ENCODE peak calls at places on chromosomes 6 and 20, in six cellular contexts. S is breast epithelium, F is IMR-90, J is psoas muscle, G is K562, L is PC-9. W is an unnamed sample.

GRCh38 chr6:33995046-33995872 is 150.6 kb downstream of the GRM4 start:
- DNase-seq in G (no peak), S (no peak), F (no peak), L (no peak), J (no peak), W (no peak)

GRCh38 chr20:51923611-51924010 is 121.3 kb upstream of the SALL4 start:
- DNase-seq in L (no peak), G (no peak), S (no peak), F (no peak), J (no peak), W (no peak)

GRCh38 chr6:166313255-166314070 is 5.3 kb upstream of the PRR18 start:
- DNase-seq in J (no peak), S (no peak), F (peak), L (no peak), G (peak), W (peak)

GRCh38 chr6:42193491-42193894 is 1.3 kb downstream of the GUCA1B start:
- DNase-seq in S (no peak), L (peak), J (no peak), G (peak), F (no peak), W (peak)

GRCh38 chr6:138499303-138499991 is at the start of gene NHSL1:
- DNase-seq in F (peak), L (no peak), S (no peak), J (no peak), G (no peak), W (no peak)

GRCh38 chr20:58330692-58331091 is 21.2 kb downstream of the RAB22A start:
- DNase-seq in J (peak), L (no peak), G (no peak), F (peak), S (no peak), W (no peak)

GRCh38 chr6:29748391-29749352 is 25.4 kb downstream of the HLA-F start:
- DNase-seq in F (peak), S (peak), L (peak), J (peak), G (peak), W (peak)

GRCh38 chr6:24489881-24490280 is 503 bp upstream of the GPLD1 start:
- DNase-seq in G (no peak), J (no peak), F (peak), L (no peak), S (no peak), W (peak)

GRCh38 chr20:61053487-61054277 is 198.4 kb upstream of the CDH4 start:
- DNase-seq in S (no peak), L (no peak), J (no peak), G (no peak), F (no peak), W (no peak)

GRCh38 chr20:46022411-46023147 is 6.4 kb upstream of the SLC12A5 start:
- DNase-seq in S (no peak), J (peak), L (peak), F (peak), G (peak), W (peak)

GRCh38 chr20:12969071-12969669 is 39.6 kb upstream of the SPTLC3 start:
- DNase-seq in J (no peak), G (no peak), S (no peak), L (no peak), F (no peak), W (no peak)

GRCh38 chr6:8108031-8108660 is 5.8 kb upstream of the EEF1E1 start:
- DNase-seq in G (peak), F (peak), J (no peak), S (no peak), L (peak), W (peak)

GRCh38 chr6:52985228-52985627 is 9.9 kb downstream of the GSTA4 start:
- DNase-seq in S (no peak), F (no peak), G (no peak), J (no peak), L (no peak), W (no peak)
- H3K4me3 ChIP-seq in S (no peak), F (no peak), G (no peak), J (no peak), L (no peak), W (no peak)

DNA sequence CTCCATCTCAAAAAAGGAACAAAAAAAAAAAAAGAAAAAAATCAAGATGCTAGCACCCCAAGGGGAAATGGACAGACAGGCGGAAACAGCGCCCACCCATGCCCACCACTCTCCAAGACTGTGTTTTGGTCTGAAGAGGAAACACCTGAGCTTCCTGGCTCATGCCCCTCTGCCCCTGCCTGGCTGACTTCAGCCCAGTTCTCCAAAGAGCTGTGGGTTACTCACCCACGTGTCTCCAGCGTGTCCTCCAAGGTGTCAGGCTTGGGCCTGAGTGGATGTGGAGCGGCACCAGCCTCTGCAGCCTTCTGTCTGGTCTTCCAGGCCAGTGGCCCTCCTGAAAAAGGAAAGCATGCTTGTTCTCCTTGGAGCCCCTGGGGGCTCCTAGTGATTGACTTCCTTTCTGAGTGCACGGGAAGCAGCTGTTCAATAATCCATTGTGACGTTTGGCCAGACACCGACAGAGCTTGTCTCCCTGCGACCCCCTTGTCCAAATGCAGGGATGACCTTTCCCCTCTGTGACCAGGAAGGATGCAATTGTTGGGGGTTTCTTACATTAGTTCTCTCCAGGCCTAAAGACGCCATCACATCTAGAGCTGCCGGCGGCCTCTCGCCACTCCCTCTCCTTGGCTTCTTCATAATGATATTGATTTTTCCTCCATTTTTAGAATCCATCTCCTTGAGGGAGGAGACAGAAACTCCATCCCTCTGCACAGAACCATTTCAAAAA is 58.5 kb downstream of the ADNP start:
- DNase-seq in F (no peak), S (no peak), L (no peak), G (no peak), J (no peak), W (no peak)
- H3K4me3 ChIP-seq in F (no peak), S (no peak), L (no peak), G (no peak), J (no peak), W (no peak)

GRCh38 chr6:90222008-90222407 is 74.6 kb downstream of the BACH2 start:
- DNase-seq in L (no peak), G (no peak), S (no peak), F (no peak), J (no peak), W (no peak)

GRCh38 chr6:90220273-90220672 is 76.4 kb downstream of the BACH2 start:
- DNase-seq in F (no peak), L (no peak), J (no peak), S (no peak), G (no peak), W (no peak)

GRCh38 chr6:90221403-90221802 is 75.2 kb downstream of the BACH2 start:
- DNase-seq in F (no peak), G (no peak), S (no peak), L (no peak), J (no peak), W (no peak)

GRCh38 chr6:90217621-90218496 is 78.8 kb downstream of the BACH2 start:
- DNase-seq in G (peak), S (no peak), F (no peak), L (no peak), J (no peak), W (peak)

GRCh38 chr6:90219168-90219985 is 77.3 kb downstream of the BACH2 start:
- DNase-seq in J (no peak), S (peak), L (no peak), G (no peak), F (peak), W (peak)
- H3K4me3 ChIP-seq in J (peak), S (peak), L (peak), G (no peak), F (peak), W (peak)

GRCh38 chr6:44263357-44264100 is 1.8 kb downstream of the NFKBIE start:
- DNase-seq in F (peak), G (no peak), L (no peak), S (no peak), J (no peak), W (no peak)
- H3K4me3 ChIP-seq in F (peak), G (peak), L (peak), S (peak), J (peak), W (peak)